ENCODE peak calls at places on chromosomes 6 and 20, in eight cellular contexts. One of them, this sample, is unnamed. For H3K36me3, the result is how much of the 10 kb centered on the place peaks cover.

GRCh38 chr6:41728954-41729353 is 6.5 kb downstream of the TFEB start:
- DNase-seq in cardiac muscle cell: no peak
- DNase-seq in ascending aorta: no peak
- DNase-seq in sigmoid colon: no peak
- DNase-seq in osteoblast: peak
- DNase-seq in HCT116: no peak
- DNase-seq in thyroid gland: no peak
- DNase-seq in PC-9: no peak
- DNase-seq in this sample: no peak

GRCh38 chr6:11346516-11346915 is 114.0 kb upstream of the NEDD9 start:
- DNase-seq in cardiac muscle cell: no peak
- DNase-seq in PC-9: no peak
- DNase-seq in sigmoid colon: no peak
- DNase-seq in ascending aorta: no peak
- DNase-seq in thyroid gland: peak
- DNase-seq in HCT116: no peak
- DNase-seq in osteoblast: no peak
- DNase-seq in this sample: no peak

GRCh38 chr6:82843291-82843885 is 222.3 kb downstream of the UBE3D start:
- DNase-seq in cardiac muscle cell: peak
- DNase-seq in PC-9: no peak
- DNase-seq in thyroid gland: no peak
- DNase-seq in osteoblast: no peak
- DNase-seq in sigmoid colon: no peak
- DNase-seq in HCT116: no peak
- DNase-seq in ascending aorta: no peak
- DNase-seq in this sample: no peak

GRCh38 chr6:130500693-130501092 is 134.9 kb downstream of the TMEM200A start:
- DNase-seq in osteoblast: peak
- DNase-seq in cardiac muscle cell: peak
- DNase-seq in sigmoid colon: no peak
- DNase-seq in ascending aorta: no peak
- DNase-seq in thyroid gland: no peak
- DNase-seq in HCT116: no peak
- DNase-seq in PC-9: no peak
- DNase-seq in this sample: no peak

GRCh38 chr6:88547768-88548167 is 381.6 kb upstream of the CNR1 start:
- DNase-seq in thyroid gland: no peak
- DNase-seq in osteoblast: no peak
- DNase-seq in ascending aorta: no peak
- DNase-seq in cardiac muscle cell: no peak
- DNase-seq in PC-9: no peak
- DNase-seq in sigmoid colon: no peak
- DNase-seq in HCT116: no peak
- DNase-seq in this sample: no peak

GRCh38 chr6:162576009-162576408 is 151.6 kb downstream of the PRKN start:
- DNase-seq in sigmoid colon: no peak
- DNase-seq in thyroid gland: no peak
- DNase-seq in PC-9: no peak
- DNase-seq in osteoblast: no peak
- DNase-seq in HCT116: no peak
- DNase-seq in ascending aorta: no peak
- DNase-seq in cardiac muscle cell: no peak
- DNase-seq in this sample: no peak

GRCh38 chr20:49964964-49965780 is 17.6 kb upstream of the SNAI1 start:
- DNase-seq in osteoblast: peak
- DNase-seq in thyroid gland: no peak
- DNase-seq in cardiac muscle cell: peak
- DNase-seq in sigmoid colon: peak
- DNase-seq in HCT116: peak
- DNase-seq in ascending aorta: no peak
- DNase-seq in PC-9: peak
- DNase-seq in this sample: no peak

GRCh38 chr6:155648301-155648700 is 192.7 kb upstream of the NOX3 start:
- DNase-seq in osteoblast: no peak
- DNase-seq in cardiac muscle cell: no peak
- DNase-seq in HCT116: no peak
- DNase-seq in sigmoid colon: no peak
- DNase-seq in PC-9: no peak
- DNase-seq in ascending aorta: no peak
- DNase-seq in thyroid gland: no peak
- DNase-seq in this sample: no peak

GRCh38 chr20:31841928-31842327 is 3.5 kb downstream of the FOXS1 start:
- DNase-seq in sigmoid colon: peak
- DNase-seq in thyroid gland: no peak
- DNase-seq in cardiac muscle cell: peak
- DNase-seq in PC-9: peak
- DNase-seq in HCT116: no peak
- DNase-seq in ascending aorta: peak
- DNase-seq in osteoblast: peak
- DNase-seq in this sample: peak

GRCh38 chr20:8385247-8385646 is 253.2 kb downstream of the PLCB1 start:
- DNase-seq in osteoblast: no peak
- DNase-seq in ascending aorta: peak
- DNase-seq in sigmoid colon: peak
- DNase-seq in HCT116: no peak
- DNase-seq in thyroid gland: peak
- DNase-seq in PC-9: no peak
- DNase-seq in cardiac muscle cell: peak
- DNase-seq in this sample: no peak

GRCh38 chr6:138785980-138786379 is 9.9 kb upstream of the ECT2L start:
- DNase-seq in PC-9: no peak
- DNase-seq in HCT116: no peak
- DNase-seq in thyroid gland: no peak
- DNase-seq in osteoblast: no peak
- DNase-seq in sigmoid colon: no peak
- DNase-seq in ascending aorta: no peak
- DNase-seq in cardiac muscle cell: no peak
- DNase-seq in this sample: no peak

GRCh38 chr6:70396796-70397729 is 16.2 kb upstream of the FAM135A start:
- DNase-seq in sigmoid colon: no peak
- DNase-seq in osteoblast: no peak
- DNase-seq in thyroid gland: no peak
- DNase-seq in PC-9: peak
- DNase-seq in HCT116: no peak
- DNase-seq in ascending aorta: no peak
- DNase-seq in cardiac muscle cell: peak
- DNase-seq in this sample: no peak

GRCh38 chr20:46252352-46253091 is 55.8 kb downstream of the CDH22 start:
- DNase-seq in thyroid gland: no peak
- DNase-seq in ascending aorta: no peak
- DNase-seq in PC-9: no peak
- DNase-seq in HCT116: no peak
- DNase-seq in cardiac muscle cell: no peak
- DNase-seq in sigmoid colon: no peak
- DNase-seq in osteoblast: no peak
- DNase-seq in this sample: no peak

GRCh38 chr20:46255440-46256104 is 52.7 kb downstream of the CDH22 start:
- DNase-seq in PC-9: peak
- DNase-seq in osteoblast: peak
- DNase-seq in HCT116: peak
- DNase-seq in cardiac muscle cell: peak
- DNase-seq in thyroid gland: peak
- DNase-seq in sigmoid colon: peak
- DNase-seq in ascending aorta: no peak
- DNase-seq in this sample: peak

GRCh38 chr20:46250772-46251171 is 57.5 kb downstream of the CDH22 start:
- DNase-seq in PC-9: no peak
- DNase-seq in sigmoid colon: no peak
- DNase-seq in osteoblast: no peak
- DNase-seq in ascending aorta: no peak
- DNase-seq in HCT116: no peak
- DNase-seq in thyroid gland: no peak
- DNase-seq in cardiac muscle cell: no peak
- DNase-seq in this sample: no peak

GRCh38 chr20:46251211-46251673 is 57.1 kb downstream of the CDH22 start:
- DNase-seq in PC-9: no peak
- DNase-seq in sigmoid colon: no peak
- DNase-seq in ascending aorta: no peak
- DNase-seq in cardiac muscle cell: no peak
- DNase-seq in HCT116: no peak
- DNase-seq in thyroid gland: no peak
- DNase-seq in osteoblast: no peak
- DNase-seq in this sample: no peak

DNA sequence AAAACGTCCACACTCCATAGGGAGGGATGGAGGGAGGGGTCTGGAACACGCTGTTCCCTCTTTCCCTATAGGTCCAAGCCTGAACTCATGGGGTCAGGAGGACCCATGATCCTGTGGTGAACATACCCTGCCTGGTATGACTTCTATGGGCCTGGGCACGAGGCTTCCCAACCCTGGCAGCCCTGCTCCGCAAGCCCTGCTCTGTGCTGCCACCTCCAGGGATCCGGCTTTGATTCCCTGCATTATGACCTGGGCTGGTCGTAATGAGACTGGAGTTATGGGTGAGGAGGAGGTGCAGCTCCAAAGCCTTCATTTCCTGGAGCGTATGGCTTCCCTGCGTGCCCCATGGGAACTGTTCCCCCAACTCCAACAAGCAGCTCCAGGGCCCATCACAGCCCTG is 54.9 kb downstream of the CDH22 start:
- DNase-seq in thyroid gland: no peak
- DNase-seq in ascending aorta: no peak
- DNase-seq in HCT116: peak
- DNase-seq in cardiac muscle cell: no peak
- DNase-seq in sigmoid colon: no peak
- DNase-seq in osteoblast: peak
- DNase-seq in PC-9: no peak
- DNase-seq in this sample: no peak
- TF ChIP-seq CTCF in thyroid gland: no peak
- TF ChIP-seq CTCF in ascending aorta: no peak
- TF ChIP-seq CTCF in HCT116: peak
- TF ChIP-seq CTCF in cardiac muscle cell: peak
- TF ChIP-seq CTCF in sigmoid colon: no peak
- TF ChIP-seq CTCF in osteoblast: no peak
- TF ChIP-seq CTCF in PC-9: no peak
- TF ChIP-seq CTCF in this sample: peak

DNA sequence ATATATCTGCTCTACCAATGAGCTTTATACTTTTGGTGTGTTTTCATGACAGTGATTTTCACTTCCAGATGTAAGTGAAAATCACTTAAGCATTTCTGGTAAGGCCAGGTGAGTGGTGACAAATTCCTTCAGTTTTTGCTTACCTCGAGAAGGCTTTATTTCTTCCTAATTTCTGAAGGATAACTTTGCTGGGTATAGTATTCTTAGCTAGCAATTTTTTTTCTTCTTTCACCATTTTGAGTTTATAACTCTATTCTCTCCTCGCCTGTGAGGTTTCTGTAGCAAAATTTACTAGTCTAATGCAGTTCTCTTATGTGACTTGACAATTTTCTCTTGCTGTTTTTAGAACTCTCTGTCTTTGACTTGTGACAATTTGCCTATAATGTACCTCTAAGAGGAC is 7.1 kb downstream of the FHL5 start:
- DNase-seq in ascending aorta: no peak
- DNase-seq in osteoblast: no peak
- DNase-seq in sigmoid colon: no peak
- DNase-seq in HCT116: no peak
- DNase-seq in thyroid gland: no peak
- DNase-seq in cardiac muscle cell: no peak
- DNase-seq in PC-9: no peak
- DNase-seq in this sample: no peak
- H3K4me3 ChIP-seq in ascending aorta: no peak
- H3K4me3 ChIP-seq in osteoblast: no peak
- H3K4me3 ChIP-seq in sigmoid colon: no peak
- H3K4me3 ChIP-seq in HCT116: no peak
- H3K4me3 ChIP-seq in thyroid gland: no peak
- H3K4me3 ChIP-seq in cardiac muscle cell: no peak
- H3K4me3 ChIP-seq in PC-9: no peak
- H3K4me3 ChIP-seq in this sample: no peak

GRCh38 chr20:4901031-4901818 is 100.1 kb downstream of the SLC23A2 start:
- DNase-seq in ascending aorta: no peak
- DNase-seq in HCT116: no peak
- DNase-seq in PC-9: no peak
- DNase-seq in cardiac muscle cell: no peak
- DNase-seq in thyroid gland: no peak
- DNase-seq in sigmoid colon: no peak
- DNase-seq in osteoblast: no peak
- DNase-seq in this sample: no peak
- H3K36me3 ChIP-seq in ascending aorta: under half
- H3K36me3 ChIP-seq in HCT116: under half
- H3K36me3 ChIP-seq in PC-9: under half
- H3K36me3 ChIP-seq in cardiac muscle cell: under half
- H3K36me3 ChIP-seq in thyroid gland: under half
- H3K36me3 ChIP-seq in sigmoid colon: under half
- H3K36me3 ChIP-seq in osteoblast: under half
- H3K36me3 ChIP-seq in this sample: under half

GRCh38 chr6:127121637-127121960 is 3.1 kb downstream of the RSPO3 start:
- DNase-seq in PC-9: no peak
- DNase-seq in osteoblast: no peak
- DNase-seq in sigmoid colon: no peak
- DNase-seq in ascending aorta: no peak
- DNase-seq in thyroid gland: no peak
- DNase-seq in HCT116: no peak
- DNase-seq in cardiac muscle cell: no peak
- DNase-seq in this sample: no peak
- TF ChIP-seq CTCF in PC-9: no peak
- TF ChIP-seq CTCF in osteoblast: no peak
- TF ChIP-seq CTCF in sigmoid colon: no peak
- TF ChIP-seq CTCF in ascending aorta: no peak
- TF ChIP-seq CTCF in thyroid gland: no peak
- TF ChIP-seq CTCF in HCT116: no peak
- TF ChIP-seq CTCF in cardiac muscle cell: no peak
- TF ChIP-seq CTCF in this sample: no peak

GRCh38 chr6:77652739-77653138 is at the start of gene MEI4:
- DNase-seq in ascending aorta: no peak
- DNase-seq in sigmoid colon: no peak
- DNase-seq in PC-9: no peak
- DNase-seq in osteoblast: no peak
- DNase-seq in thyroid gland: no peak
- DNase-seq in cardiac muscle cell: no peak
- DNase-seq in HCT116: no peak
- DNase-seq in this sample: no peak

GRCh38 chr6:77653817-77654216 is 978 bp downstream of the MEI4 start:
- DNase-seq in HCT116: no peak
- DNase-seq in PC-9: no peak
- DNase-seq in thyroid gland: no peak
- DNase-seq in osteoblast: no peak
- DNase-seq in ascending aorta: no peak
- DNase-seq in cardiac muscle cell: no peak
- DNase-seq in sigmoid colon: no peak
- DNase-seq in this sample: no peak

GRCh38 chr6:77650098-77650663 is 2.7 kb upstream of the MEI4 start:
- DNase-seq in osteoblast: no peak
- DNase-seq in PC-9: no peak
- DNase-seq in ascending aorta: no peak
- DNase-seq in HCT116: no peak
- DNase-seq in sigmoid colon: peak
- DNase-seq in cardiac muscle cell: peak
- DNase-seq in thyroid gland: peak
- DNase-seq in this sample: no peak
- H3K4me3 ChIP-seq in osteoblast: no peak
- H3K4me3 ChIP-seq in PC-9: no peak
- H3K4me3 ChIP-seq in ascending aorta: peak
- H3K4me3 ChIP-seq in HCT116: no peak
- H3K4me3 ChIP-seq in sigmoid colon: no peak
- H3K4me3 ChIP-seq in cardiac muscle cell: peak
- H3K4me3 ChIP-seq in thyroid gland: no peak
- H3K4me3 ChIP-seq in this sample: peak

GRCh38 chr6:53284901-53285300 is 63.8 kb downstream of the ELOVL5 start:
- DNase-seq in sigmoid colon: no peak
- DNase-seq in cardiac muscle cell: no peak
- DNase-seq in ascending aorta: no peak
- DNase-seq in HCT116: no peak
- DNase-seq in thyroid gland: no peak
- DNase-seq in osteoblast: no peak
- DNase-seq in PC-9: no peak
- DNase-seq in this sample: no peak
- H3K36me3 ChIP-seq in sigmoid colon: under half
- H3K36me3 ChIP-seq in cardiac muscle cell: under half
- H3K36me3 ChIP-seq in ascending aorta: under half
- H3K36me3 ChIP-seq in HCT116: under half
- H3K36me3 ChIP-seq in thyroid gland: under half
- H3K36me3 ChIP-seq in osteoblast: under half
- H3K36me3 ChIP-seq in PC-9: under half
- H3K36me3 ChIP-seq in this sample: under half